ENCODE peak calls at places on chromosomes 4 and X, in ten cellular contexts. One of them, this sample, is unnamed.

GRCh38 chr4:137609693-137610450 is 77.6 kb upstream of the PCDH18 start:
- DNase-seq in PC-3: no peak
- DNase-seq in HCT116: no peak
- DNase-seq in WERI-Rb-1: no peak
- DNase-seq in right lobe of liver: no peak
- DNase-seq in IMR-90: peak; percentile 78
- DNase-seq in ovary: no peak
- DNase-seq in mammary epithelial cell: no peak
- DNase-seq in neural progenitor cell: no peak
- DNase-seq in mesenchymal stem cell: peak; percentile 88
- DNase-seq in this sample: no peak

GRCh38 chrX:20414781-20415445 is 148.2 kb upstream of the RPS6KA3 start:
- DNase-seq in PC-3: no peak
- DNase-seq in HCT116: no peak
- DNase-seq in WERI-Rb-1: no peak
- DNase-seq in right lobe of liver: no peak
- DNase-seq in IMR-90: peak; percentile 47
- DNase-seq in ovary: no peak
- DNase-seq in mammary epithelial cell: no peak
- DNase-seq in neural progenitor cell: no peak
- DNase-seq in mesenchymal stem cell: peak; percentile 50
- DNase-seq in this sample: no peak

GRCh38 chr4:133597252-133597651 is 448.2 kb downstream of the PCDH10 start:
- DNase-seq in PC-3: no peak
- DNase-seq in HCT116: no peak
- DNase-seq in WERI-Rb-1: no peak
- DNase-seq in right lobe of liver: no peak
- DNase-seq in IMR-90: no peak
- DNase-seq in ovary: no peak
- DNase-seq in mammary epithelial cell: no peak
- DNase-seq in neural progenitor cell: no peak
- DNase-seq in mesenchymal stem cell: no peak
- DNase-seq in this sample: no peak

GRCh38 chr4:181854142-181854541 is 389.1 kb upstream of the TENM3 start:
- DNase-seq in PC-3: no peak
- DNase-seq in HCT116: no peak
- DNase-seq in WERI-Rb-1: no peak
- DNase-seq in right lobe of liver: no peak
- DNase-seq in IMR-90: no peak
- DNase-seq in ovary: no peak
- DNase-seq in mammary epithelial cell: peak; percentile 85
- DNase-seq in neural progenitor cell: no peak
- DNase-seq in mesenchymal stem cell: no peak
- DNase-seq in this sample: no peak

GRCh38 chr4:146577111-146577510 is 55.4 kb upstream of the SLC10A7 start:
- DNase-seq in PC-3: no peak
- DNase-seq in HCT116: no peak
- DNase-seq in WERI-Rb-1: no peak
- DNase-seq in right lobe of liver: no peak
- DNase-seq in IMR-90: peak; percentile 2
- DNase-seq in ovary: no peak
- DNase-seq in mammary epithelial cell: no peak
- DNase-seq in neural progenitor cell: no peak
- DNase-seq in mesenchymal stem cell: no peak
- DNase-seq in this sample: no peak

GRCh38 chrX:22300130-22300529 is 27.4 kb downstream of the CBLL2 start:
- DNase-seq in PC-3: peak; percentile 75
- DNase-seq in HCT116: peak; percentile 45
- DNase-seq in WERI-Rb-1: peak; percentile 14
- DNase-seq in right lobe of liver: no peak
- DNase-seq in IMR-90: peak; percentile 67
- DNase-seq in ovary: no peak
- DNase-seq in mammary epithelial cell: peak; percentile 67
- DNase-seq in neural progenitor cell: no peak
- DNase-seq in mesenchymal stem cell: peak; percentile 70
- DNase-seq in this sample: peak; percentile 29

GRCh38 chr4:186021461-186022167 is 47.3 kb upstream of the TLR3 start:
- DNase-seq in PC-3: peak; percentile 44
- DNase-seq in HCT116: no peak
- DNase-seq in WERI-Rb-1: peak; percentile 74
- DNase-seq in right lobe of liver: no peak
- DNase-seq in IMR-90: peak; percentile 20
- DNase-seq in ovary: peak; percentile 47
- DNase-seq in mammary epithelial cell: peak; percentile 11
- DNase-seq in neural progenitor cell: peak; percentile 88
- DNase-seq in mesenchymal stem cell: peak; percentile 29
- DNase-seq in this sample: peak; percentile 12

GRCh38 chr4:31234494-31234893 is 514.3 kb downstream of the PCDH7 start:
- DNase-seq in PC-3: no peak
- DNase-seq in HCT116: peak; percentile 45
- DNase-seq in WERI-Rb-1: peak; percentile 34
- DNase-seq in right lobe of liver: no peak
- DNase-seq in IMR-90: no peak
- DNase-seq in ovary: no peak
- DNase-seq in mammary epithelial cell: peak; percentile 66
- DNase-seq in neural progenitor cell: no peak
- DNase-seq in mesenchymal stem cell: no peak
- DNase-seq in this sample: no peak

GRCh38 chr4:99404595-99405287 is 30.4 kb downstream of the ADH7 start:
- DNase-seq in PC-3: peak; percentile 86
- DNase-seq in HCT116: peak; percentile 18
- DNase-seq in WERI-Rb-1: no peak
- DNase-seq in right lobe of liver: no peak
- DNase-seq in IMR-90: peak; percentile 95
- DNase-seq in ovary: no peak
- DNase-seq in mammary epithelial cell: peak; percentile 92
- DNase-seq in neural progenitor cell: no peak
- DNase-seq in mesenchymal stem cell: peak; percentile 58
- DNase-seq in this sample: peak; percentile 77

GRCh38 chrX:95878874-95879273 is 805.8 kb upstream of the DIAPH2 start:
- DNase-seq in PC-3: no peak
- DNase-seq in HCT116: no peak
- DNase-seq in WERI-Rb-1: no peak
- DNase-seq in right lobe of liver: no peak
- DNase-seq in IMR-90: no peak
- DNase-seq in ovary: no peak
- DNase-seq in mammary epithelial cell: no peak
- DNase-seq in neural progenitor cell: no peak
- DNase-seq in mesenchymal stem cell: no peak
- DNase-seq in this sample: no peak

GRCh38 chr4:86972997-86973396 is 38.2 kb downstream of the AFF1 start:
- DNase-seq in PC-3: peak; percentile 62
- DNase-seq in HCT116: no peak
- DNase-seq in WERI-Rb-1: peak; percentile 47
- DNase-seq in right lobe of liver: peak; percentile 47
- DNase-seq in IMR-90: no peak
- DNase-seq in ovary: peak; percentile 39
- DNase-seq in mammary epithelial cell: peak; percentile 30
- DNase-seq in neural progenitor cell: no peak
- DNase-seq in mesenchymal stem cell: peak; percentile 28
- DNase-seq in this sample: no peak

GRCh38 chrX:24231169-24231568 is 81.6 kb downstream of the ZFX start:
- DNase-seq in PC-3: peak; percentile 63
- DNase-seq in HCT116: peak; percentile 7
- DNase-seq in WERI-Rb-1: no peak
- DNase-seq in right lobe of liver: no peak
- DNase-seq in IMR-90: peak; percentile 93
- DNase-seq in ovary: no peak
- DNase-seq in mammary epithelial cell: peak; percentile 84
- DNase-seq in neural progenitor cell: no peak
- DNase-seq in mesenchymal stem cell: peak; percentile 81
- DNase-seq in this sample: peak; percentile 67

GRCh38 chr4:6561173-6561516 is 13.8 kb upstream of the MAN2B2 start:
- DNase-seq in PC-3: no peak
- DNase-seq in HCT116: no peak
- DNase-seq in WERI-Rb-1: no peak
- DNase-seq in right lobe of liver: no peak
- DNase-seq in IMR-90: no peak
- DNase-seq in ovary: no peak
- DNase-seq in mammary epithelial cell: no peak
- DNase-seq in neural progenitor cell: no peak
- DNase-seq in mesenchymal stem cell: no peak
- DNase-seq in this sample: no peak

GRCh38 chr4:18202510-18202909 is 181.0 kb upstream of the LCORL start:
- DNase-seq in PC-3: no peak
- DNase-seq in HCT116: no peak
- DNase-seq in WERI-Rb-1: peak; percentile 64
- DNase-seq in right lobe of liver: no peak
- DNase-seq in IMR-90: no peak
- DNase-seq in ovary: no peak
- DNase-seq in mammary epithelial cell: no peak
- DNase-seq in neural progenitor cell: no peak
- DNase-seq in mesenchymal stem cell: no peak
- DNase-seq in this sample: no peak

DNA sequence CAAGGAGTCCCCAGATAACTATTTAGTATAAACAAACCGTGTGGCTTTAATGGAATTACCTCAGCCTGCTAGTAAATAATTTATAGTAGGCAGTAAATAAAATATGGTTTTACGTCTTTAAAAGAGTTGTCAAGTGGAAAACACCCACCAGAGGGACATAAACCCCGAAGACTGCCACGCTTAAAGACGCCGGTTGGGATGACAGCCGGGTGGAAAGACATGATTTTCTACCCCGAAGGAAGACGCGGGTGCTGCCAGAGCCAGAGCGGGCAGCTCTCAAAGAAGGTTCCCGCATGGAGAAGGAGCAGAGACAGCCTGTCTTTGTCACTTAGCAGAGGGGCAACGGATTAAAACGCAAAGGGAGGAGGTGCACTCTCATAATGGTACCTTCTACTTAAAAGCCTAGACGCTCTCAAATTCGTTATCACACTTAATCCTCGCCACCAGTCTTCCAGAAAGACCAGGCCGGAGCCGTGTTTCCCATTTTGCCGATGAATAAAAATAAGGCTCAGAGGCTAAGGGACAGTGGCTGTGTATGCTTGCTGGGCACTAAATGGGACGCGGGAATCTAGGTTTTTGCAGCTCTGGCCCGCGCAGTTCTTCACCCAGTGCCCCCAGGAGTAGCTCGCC is 140.5 kb upstream of the ZIC3 start:
- DNase-seq in PC-3: no peak
- DNase-seq in HCT116: no peak
- DNase-seq in WERI-Rb-1: no peak
- DNase-seq in right lobe of liver: no peak
- DNase-seq in IMR-90: no peak
- DNase-seq in ovary: no peak
- DNase-seq in mammary epithelial cell: no peak
- DNase-seq in neural progenitor cell: peak; percentile 42
- DNase-seq in mesenchymal stem cell: no peak
- DNase-seq in this sample: no peak
- H3K27me3 ChIP-seq in PC-3: peaks cover 51% of the 10 kb centered on the region
- H3K27me3 ChIP-seq in HCT116: no peaks in the 10 kb centered on the region
- H3K27me3 ChIP-seq in WERI-Rb-1: peaks cover 74% of the 10 kb centered on the region
- H3K27me3 ChIP-seq in right lobe of liver: peaks cover 16% of the 10 kb centered on the region
- H3K27me3 ChIP-seq in IMR-90: peaks cover 17% of the 10 kb centered on the region
- H3K27me3 ChIP-seq in ovary: no peaks in the 10 kb centered on the region
- H3K27me3 ChIP-seq in mammary epithelial cell: peaks cover 14% of the 10 kb centered on the region
- H3K27me3 ChIP-seq in neural progenitor cell: peaks cover 61% of the 10 kb centered on the region
- H3K27me3 ChIP-seq in mesenchymal stem cell: peaks cover 52% of the 10 kb centered on the region
- H3K27me3 ChIP-seq in this sample: peaks cover 43% of the 10 kb centered on the region

GRCh38 chrX:51894697-51895336 is 1.4 kb downstream of the MAGED1 start:
- DNase-seq in PC-3: no peak
- DNase-seq in HCT116: no peak
- DNase-seq in WERI-Rb-1: no peak
- DNase-seq in right lobe of liver: peak; percentile 28
- DNase-seq in IMR-90: peak; percentile 31
- DNase-seq in ovary: peak; percentile 41
- DNase-seq in mammary epithelial cell: no peak
- DNase-seq in neural progenitor cell: peak; percentile 14
- DNase-seq in mesenchymal stem cell: peak; percentile 27
- DNase-seq in this sample: no peak
- H3K27me3 ChIP-seq in PC-3: no peaks in the 10 kb centered on the region
- H3K27me3 ChIP-seq in HCT116: no peaks in the 10 kb centered on the region
- H3K27me3 ChIP-seq in WERI-Rb-1: peaks cover 3% of the 10 kb centered on the region
- H3K27me3 ChIP-seq in right lobe of liver: no peaks in the 10 kb centered on the region
- H3K27me3 ChIP-seq in IMR-90: no peaks in the 10 kb centered on the region
- H3K27me3 ChIP-seq in ovary: no peaks in the 10 kb centered on the region
- H3K27me3 ChIP-seq in mammary epithelial cell: no peaks in the 10 kb centered on the region
- H3K27me3 ChIP-seq in neural progenitor cell: no peaks in the 10 kb centered on the region
- H3K27me3 ChIP-seq in mesenchymal stem cell: no peaks in the 10 kb centered on the region
- H3K27me3 ChIP-seq in this sample: no peaks in the 10 kb centered on the region

GRCh38 chrX:131477498-131477897 is 66.4 kb upstream of the OR13H1 start:
- DNase-seq in PC-3: no peak
- DNase-seq in HCT116: no peak
- DNase-seq in WERI-Rb-1: no peak
- DNase-seq in right lobe of liver: no peak
- DNase-seq in IMR-90: no peak
- DNase-seq in ovary: no peak
- DNase-seq in mammary epithelial cell: no peak
- DNase-seq in neural progenitor cell: peak; percentile 14
- DNase-seq in mesenchymal stem cell: no peak
- DNase-seq in this sample: no peak
- H3K27me3 ChIP-seq in PC-3: no peaks in the 10 kb centered on the region
- H3K27me3 ChIP-seq in HCT116: no peaks in the 10 kb centered on the region
- H3K27me3 ChIP-seq in WERI-Rb-1: peaks cover 13% of the 10 kb centered on the region
- H3K27me3 ChIP-seq in right lobe of liver: no peaks in the 10 kb centered on the region
- H3K27me3 ChIP-seq in IMR-90: no peaks in the 10 kb centered on the region
- H3K27me3 ChIP-seq in ovary: no peaks in the 10 kb centered on the region
- H3K27me3 ChIP-seq in mammary epithelial cell: no peaks in the 10 kb centered on the region
- H3K27me3 ChIP-seq in neural progenitor cell: no peaks in the 10 kb centered on the region
- H3K27me3 ChIP-seq in mesenchymal stem cell: no peaks in the 10 kb centered on the region
- H3K27me3 ChIP-seq in this sample: no peaks in the 10 kb centered on the region

GRCh38 chr4:176319704-176320339 is at the start of gene SPCS3:
- DNase-seq in PC-3: peak; percentile 95
- DNase-seq in HCT116: peak; percentile 80
- DNase-seq in WERI-Rb-1: peak; percentile 97
- DNase-seq in right lobe of liver: peak; percentile 98
- DNase-seq in IMR-90: peak; percentile 91
- DNase-seq in ovary: peak; percentile 97
- DNase-seq in mammary epithelial cell: peak; percentile 93
- DNase-seq in neural progenitor cell: peak; percentile 99
- DNase-seq in mesenchymal stem cell: peak; percentile 95
- DNase-seq in this sample: peak; percentile 63

GRCh38 chr4:176321589-176321988 is 1.8 kb downstream of the SPCS3 start:
- DNase-seq in PC-3: no peak
- DNase-seq in HCT116: no peak
- DNase-seq in WERI-Rb-1: no peak
- DNase-seq in right lobe of liver: no peak
- DNase-seq in IMR-90: no peak
- DNase-seq in ovary: no peak
- DNase-seq in mammary epithelial cell: no peak
- DNase-seq in neural progenitor cell: no peak
- DNase-seq in mesenchymal stem cell: no peak
- DNase-seq in this sample: no peak

GRCh38 chr4:176320340-176320975 is 692 bp downstream of the SPCS3 start:
- DNase-seq in PC-3: peak; percentile 72
- DNase-seq in HCT116: peak; percentile 31
- DNase-seq in WERI-Rb-1: peak; percentile 84
- DNase-seq in right lobe of liver: peak; percentile 94
- DNase-seq in IMR-90: peak; percentile 84
- DNase-seq in ovary: peak; percentile 84
- DNase-seq in mammary epithelial cell: peak; percentile 82
- DNase-seq in neural progenitor cell: peak; percentile 77
- DNase-seq in mesenchymal stem cell: peak; percentile 88
- DNase-seq in this sample: no peak

GRCh38 chr4:176319237-176319703 is 496 bp upstream of the SPCS3 start:
- DNase-seq in PC-3: no peak
- DNase-seq in HCT116: no peak
- DNase-seq in WERI-Rb-1: no peak
- DNase-seq in right lobe of liver: no peak
- DNase-seq in IMR-90: no peak
- DNase-seq in ovary: no peak
- DNase-seq in mammary epithelial cell: no peak
- DNase-seq in neural progenitor cell: no peak
- DNase-seq in mesenchymal stem cell: no peak
- DNase-seq in this sample: no peak

GRCh38 chr4:176320976-176321361 is 1.2 kb downstream of the SPCS3 start:
- DNase-seq in PC-3: no peak
- DNase-seq in HCT116: no peak
- DNase-seq in WERI-Rb-1: no peak
- DNase-seq in right lobe of liver: no peak
- DNase-seq in IMR-90: no peak
- DNase-seq in ovary: no peak
- DNase-seq in mammary epithelial cell: no peak
- DNase-seq in neural progenitor cell: no peak
- DNase-seq in mesenchymal stem cell: peak; percentile 34
- DNase-seq in this sample: no peak
- H3K27me3 ChIP-seq in PC-3: no peaks in the 10 kb centered on the region
- H3K27me3 ChIP-seq in HCT116: no peaks in the 10 kb centered on the region
- H3K27me3 ChIP-seq in WERI-Rb-1: no peaks in the 10 kb centered on the region
- H3K27me3 ChIP-seq in right lobe of liver: no peaks in the 10 kb centered on the region
- H3K27me3 ChIP-seq in IMR-90: no peaks in the 10 kb centered on the region
- H3K27me3 ChIP-seq in ovary: no peaks in the 10 kb centered on the region
- H3K27me3 ChIP-seq in mammary epithelial cell: no peaks in the 10 kb centered on the region
- H3K27me3 ChIP-seq in neural progenitor cell: no peaks in the 10 kb centered on the region
- H3K27me3 ChIP-seq in mesenchymal stem cell: no peaks in the 10 kb centered on the region
- H3K27me3 ChIP-seq in this sample: no peaks in the 10 kb centered on the region

This sample was measured in kidney epithelial cell.